ENCODE peak calls at places on chromosomes 11 and 22, in six cellular contexts. N, G, B, Z, L and X are unnamed samples.

GRCh38 chr11:95816037-95816436 is 25.7 kb downstream of the CEP57 start:
- DNase-seq in N (no peak), G (no peak), L (no peak), Z (no peak), B (no peak), X (no peak)

GRCh38 chr11:108891143-108891542 is 226.3 kb downstream of the DDX10 start:
- DNase-seq in B (no peak), Z (no peak), G (no peak), L (no peak), N (no peak), X (no peak)

GRCh38 chr22:46084943-46085830 is 65.1 kb upstream of the PPARA start:
- DNase-seq in L (no peak), G (peak; percentile 92), B (no peak), N (peak; percentile 75), Z (no peak), X (no peak)

GRCh38 chr11:114914231-114915005 is 236.1 kb downstream of the NXPE2 start:
- DNase-seq in G (no peak), Z (no peak), L (no peak), N (no peak), B (no peak), X (no peak)

GRCh38 chr11:71282581-71283351 is 30.4 kb upstream of the SHANK2 start:
- DNase-seq in G (no peak), Z (no peak), L (no peak), N (no peak), B (no peak), X (no peak)

GRCh38 chr11:74480683-74481417 is 12.7 kb downstream of the LIPT2 start:
- DNase-seq in L (no peak), G (no peak), N (no peak), Z (no peak), B (no peak), X (no peak)

GRCh38 chr22:24240381-24240780 is 4.5 kb downstream of the GGT5 start:
- DNase-seq in N (no peak), B (no peak), G (peak; percentile 44), Z (peak; percentile 23), L (no peak), X (no peak)

GRCh38 chr11:63879598-63879997 is 37.4 kb downstream of the RCOR2 start:
- DNase-seq in B (no peak), Z (peak; percentile 16), L (no peak), G (peak; percentile 16), N (no peak), X (no peak)

GRCh38 chr22:45818130-45819085 is 146.8 kb downstream of the ATXN10 start:
- DNase-seq in B (no peak), Z (no peak), G (no peak), N (no peak), L (no peak), X (peak; percentile 59)

GRCh38 chr22:26986051-26986881 is 328.9 kb downstream of the MIAT start:
- DNase-seq in N (no peak), G (no peak), B (no peak), Z (no peak), L (no peak), X (no peak)

GRCh38 chr22:44975444-44976262 is 34.2 kb downstream of the PHF21B start:
- DNase-seq in L (peak; percentile 91), N (peak; percentile 11), B (peak; percentile 79), Z (peak; percentile 84), G (peak; percentile 83), X (peak; percentile 88)

GRCh38 chr22:49904040-49904369 is 14.2 kb downstream of the ALG12 start:
- DNase-seq in G (no peak), N (no peak), Z (no peak), B (no peak), L (no peak), X (no peak)

GRCh38 chr11:241634-242033 is 4.9 kb downstream of the PSMD13 start:
- DNase-seq in L (no peak), N (no peak), B (no peak), G (no peak), Z (no peak), X (no peak)